ENCODE peak calls at places on chromosomes 2 and 18, in four cellular contexts. T is endothelial cell of umbilical vein, U is IMR-90, X is keratinocyte. V is an unnamed sample.
A peak's percentile ranks its signal among the peaks of the same experiment; 100 is the strongest.

GRCh38 chr2:76895469-76895868 is 626.7 kb downstream of the LRRTM4 start:
- DNase-seq in T (no peak), U (peak; percentile 1), X (no peak), V (no peak)

GRCh38 chr2:173231042-173231441 is 123.6 kb upstream of the CDCA7 start:
- DNase-seq in T (peak; percentile 58), U (no peak), X (no peak), V (no peak)

GRCh38 chr18:7814754-7815315 is 247.7 kb downstream of the PTPRM start:
- DNase-seq in T (no peak), U (no peak), X (no peak), V (no peak)

GRCh38 chr18:53567935-53568574 is 656.4 kb downstream of the MBD2 start:
- DNase-seq in T (peak; percentile 29), U (peak; percentile 13), X (no peak), V (no peak)

GRCh38 chr2:62197609-62198236 is 1.8 kb downstream of the B3GNT2 start:
- DNase-seq in T (peak; percentile 22), U (no peak), X (no peak), V (no peak)

GRCh38 chr2:45261746-45262145 is 252.5 kb upstream of the SIX2 start:
- DNase-seq in T (no peak), U (no peak), X (no peak), V (no peak)

GRCh38 chr2:240519396-240520142 is 38.2 kb downstream of the ANKMY1 start:
- DNase-seq in T (no peak), U (peak; percentile 40), X (no peak), V (no peak)

GRCh38 chr18:5106730-5107129 is 90.3 kb downstream of the AKAIN1 start:
- DNase-seq in T (no peak), U (no peak), X (no peak), V (no peak)

GRCh38 chr2:236863729-236864126 is 222.0 kb upstream of the COPS8 start:
- DNase-seq in T (no peak), U (no peak), X (no peak), V (no peak)

GRCh38 chr18:79454034-79454735 is 58.5 kb downstream of the NFATC1 start:
- DNase-seq in T (peak; percentile 62), U (peak; percentile 10), X (no peak), V (no peak)

GRCh38 chr2:30265441-30266015 is 34.2 kb downstream of the LBH start:
- DNase-seq in T (no peak), U (peak; percentile 70), X (no peak), V (no peak)

GRCh38 chr2:219446101-219446504 is 11.5 kb downstream of the SPEG start:
- DNase-seq in T (peak; percentile 80), U (peak; percentile 67), X (no peak), V (no peak)

GRCh38 chr2:218882463-218882821 is 1.8 kb downstream of the WNT10A start:
- DNase-seq in T (no peak), U (no peak), X (no peak), V (no peak)

GRCh38 chr2:30218814-30219213 is 12.5 kb upstream of the LBH start:
- DNase-seq in T (no peak), U (no peak), X (peak; percentile 54), V (no peak)

GRCh38 chr18:34913837-34914755 is 127.1 kb upstream of the MAPRE2 start:
- DNase-seq in T (peak; percentile 49), U (peak; percentile 72), X (no peak), V (no peak)

GRCh38 chr2:119292226-119292625 is 68.6 kb downstream of the STEAP3 start:
- DNase-seq in T (no peak), U (peak; percentile 15), X (no peak), V (no peak)

GRCh38 chr2:61707984-61708852 is 145.6 kb downstream of the FAM161A start:
- DNase-seq in T (no peak), U (peak; percentile 83), X (no peak), V (no peak)

GRCh38 chr2:168770796-168771195 is 31.6 kb upstream of the NOSTRIN start:
- DNase-seq in T (peak; percentile 72), U (no peak), X (no peak), V (no peak)

GRCh38 chr2:8681786-8682692 is at the start of gene ID2:
- DNase-seq in T (peak; percentile 99), U (peak; percentile 98), X (peak; percentile 69), V (peak; percentile 98)

GRCh38 chr2:46632349-46632748 is 153.0 kb downstream of the TMEM247 start:
- DNase-seq in T (peak; percentile 79), U (peak; percentile 77), X (no peak), V (peak; percentile 14)

GRCh38 chr2:67877281-67877680 is 185.5 kb downstream of the C1D start:
- DNase-seq in T (no peak), U (no peak), X (no peak), V (no peak)

GRCh38 chr2:233418761-233419625 is 64.7 kb downstream of the DGKD start:
- DNase-seq in T (peak; percentile 87), U (peak; percentile 57), X (no peak), V (no peak)

GRCh38 chr2:73053316-73054114 is 18.0 kb downstream of the SFXN5 start:
- DNase-seq in T (no peak), U (peak; percentile 71), X (no peak), V (no peak)

GRCh38 chr2:196925445-196925767 is 1.1 kb downstream of the PGAP1 start:
- DNase-seq in T (peak; percentile 57), U (no peak), X (no peak), V (no peak)

GRCh38 chr2:196191541-196191940 is 20.2 kb upstream of the STK17B start:
- DNase-seq in T (no peak), U (no peak), X (no peak), V (no peak)

GRCh38 chr2:69915050-69915945 is at the start of gene MXD1:
- DNase-seq in T (no peak), U (no peak), X (no peak), V (peak; percentile 47)

GRCh38 chr2:110702981-110703380 is 25.1 kb upstream of the BUB1 start:
- DNase-seq in T (no peak), U (no peak), X (no peak), V (no peak)

GRCh38 chr2:10538224-10538894 is 90.2 kb upstream of the ODC1 start:
- DNase-seq in T (no peak), U (peak; percentile 78), X (peak; percentile 87), V (no peak)

GRCh38 chr2:33242845-33243244 is 233.6 kb upstream of the RASGRP3 start:
- DNase-seq in T (peak; percentile 90), U (peak; percentile 90), X (no peak), V (no peak)

DNA sequence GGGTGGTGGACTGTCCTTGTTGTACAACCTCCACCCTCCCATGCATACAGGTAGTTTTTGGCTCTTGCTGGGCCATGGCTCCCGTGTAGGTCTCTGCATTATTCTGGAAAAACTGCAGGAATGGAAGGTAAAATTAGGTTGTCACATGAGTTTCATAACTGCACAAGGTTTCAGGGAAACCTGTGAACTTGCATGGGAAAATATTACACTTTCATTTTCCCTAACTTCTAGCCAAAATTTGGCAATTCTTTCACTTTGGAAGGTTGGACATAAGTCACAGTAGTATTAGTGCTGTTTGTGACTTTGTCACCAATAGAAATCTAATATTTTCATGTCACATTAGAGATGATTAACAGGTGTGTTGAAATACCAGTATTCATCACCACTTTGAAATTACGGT is 118.1 kb upstream of the MGAT5 start:
- DNase-seq in T (no peak), U (no peak), X (no peak), V (no peak)
- H3K9me1 ChIP-seq in T (no peaks in the 10 kb centered on the region), U (peaks cover 13% of the 10 kb centered on the region), X (peaks cover 2% of the 10 kb centered on the region), V (no peaks in the 10 kb centered on the region)

GRCh38 chr2:206324869-206325268 is 50.4 kb downstream of the ZDBF2 start:
- DNase-seq in T (no peak), U (no peak), X (no peak), V (no peak)
- H3K9me1 ChIP-seq in T (no peaks in the 10 kb centered on the region), U (peaks cover 2% of the 10 kb centered on the region), X (no peaks in the 10 kb centered on the region), V (no peaks in the 10 kb centered on the region)

GRCh38 chr2:16191431-16192200 is 251.3 kb downstream of the MYCN start:
- DNase-seq in T (no peak), U (no peak), X (no peak), V (no peak)
- H3K9me1 ChIP-seq in T (no peaks in the 10 kb centered on the region), U (no peaks in the 10 kb centered on the region), X (no peaks in the 10 kb centered on the region), V (no peaks in the 10 kb centered on the region)

DNA sequence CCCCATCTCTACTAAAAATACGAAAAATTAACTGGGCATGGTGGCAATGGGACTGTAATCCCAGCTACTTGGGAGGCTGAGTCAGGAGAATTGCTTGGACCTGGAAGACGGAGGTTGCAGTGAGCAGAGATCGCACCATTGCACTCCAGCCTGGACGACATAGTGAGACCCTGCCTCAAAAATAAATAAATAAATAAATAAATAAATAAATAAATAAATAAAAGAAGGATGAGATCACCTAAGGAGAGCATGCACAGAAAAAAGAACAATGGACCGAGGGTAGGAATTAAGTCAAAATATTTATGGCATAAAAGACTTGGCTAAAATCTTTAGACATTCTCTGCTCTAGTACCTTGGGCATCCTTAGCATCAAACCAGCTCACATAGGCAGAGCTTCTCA is 8.9 kb upstream of the RBMS1 start:
- DNase-seq in T (no peak), U (no peak), X (no peak), V (no peak)
- H3K9me1 ChIP-seq in T (no peaks in the 10 kb centered on the region), U (no peaks in the 10 kb centered on the region), X (no peaks in the 10 kb centered on the region), V (no peaks in the 10 kb centered on the region)

GRCh38 chr2:230693411-230693810 is 19.2 kb upstream of the CAB39 start:
- DNase-seq in T (no peak), U (no peak), X (no peak), V (no peak)

GRCh38 chr2:230692760-230693159 is 19.9 kb upstream of the CAB39 start:
- DNase-seq in T (no peak), U (peak; percentile 73), X (no peak), V (no peak)

GRCh38 chr2:230694241-230694640 is 18.4 kb upstream of the CAB39 start:
- DNase-seq in T (no peak), U (no peak), X (no peak), V (no peak)

GRCh38 chr2:230690439-230690838 is 22.2 kb upstream of the CAB39 start:
- DNase-seq in T (no peak), U (peak; percentile 43), X (no peak), V (no peak)

GRCh38 chr2:230691005-230691647 is 21.5 kb upstream of the CAB39 start:
- DNase-seq in T (no peak), U (peak; percentile 76), X (peak; percentile 100), V (no peak)
- H3K9me1 ChIP-seq in T (no peaks in the 10 kb centered on the region), U (peaks cover 14% of the 10 kb centered on the region), X (no peaks in the 10 kb centered on the region), V (no peaks in the 10 kb centered on the region)

DNA sequence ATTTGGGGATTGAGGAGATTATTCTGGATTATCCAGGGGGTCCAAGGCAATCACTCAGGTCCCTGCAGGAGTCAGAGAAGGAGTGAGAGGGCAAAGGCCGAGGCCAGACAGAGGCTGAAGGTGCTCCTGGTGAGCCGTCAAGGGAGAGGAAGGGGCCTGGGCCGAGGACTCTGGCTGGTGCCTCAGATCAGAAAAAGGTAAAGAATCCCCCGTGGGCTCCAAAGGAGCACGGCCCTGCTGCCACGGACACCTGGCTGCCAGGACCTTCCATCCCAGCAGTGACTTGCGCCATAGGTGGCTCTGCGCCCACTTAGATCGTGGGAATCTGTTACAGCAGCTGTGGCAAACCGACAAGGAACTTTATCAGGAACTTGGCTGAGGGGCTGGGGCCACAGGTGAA is 374.8 kb upstream of the MYT1L start:
- DNase-seq in T (no peak), U (no peak), X (no peak), V (no peak)
- H3K9me1 ChIP-seq in T (no peaks in the 10 kb centered on the region), U (no peaks in the 10 kb centered on the region), X (no peaks in the 10 kb centered on the region), V (peaks cover 2% of the 10 kb centered on the region)

DNA sequence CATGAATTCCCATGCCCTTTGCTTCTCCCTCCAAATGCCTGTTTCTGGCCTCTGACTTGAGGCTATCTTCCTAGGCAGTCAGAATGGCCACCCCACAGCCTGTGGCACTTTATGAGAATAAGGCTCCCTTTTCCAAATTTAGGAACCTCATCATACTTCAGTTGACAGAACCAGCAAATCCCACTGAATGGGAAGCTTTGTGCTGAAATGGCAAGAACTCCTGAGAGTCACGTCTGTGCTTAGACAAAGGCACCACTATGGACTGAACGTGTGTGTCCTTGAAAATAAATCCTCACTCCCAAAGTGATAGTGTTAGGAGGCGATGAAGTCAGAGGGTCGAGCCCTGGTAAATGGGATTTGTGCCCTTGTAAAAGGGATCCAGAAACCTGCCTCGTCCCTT is 559.9 kb upstream of the SOX11 start:
- DNase-seq in T (no peak), U (no peak), X (no peak), V (no peak)
- H3K9me1 ChIP-seq in T (no peaks in the 10 kb centered on the region), U (no peaks in the 10 kb centered on the region), X (no peaks in the 10 kb centered on the region), V (no peaks in the 10 kb centered on the region)

V was measured in K562.